ENCODE peak calls at places on chromosome 2, in six cellular contexts. One of them, this sample, is unnamed.

GRCh38 chr2:25788457-25788856 is 89.8 kb downstream of the ASXL2 start:
- DNase-seq in left lobe of liver: no peak
- DNase-seq in AG04450: no peak
- DNase-seq in right lobe of liver: no peak
- DNase-seq in left ventricle myocardium superior: no peak
- DNase-seq in ovary: no peak
- DNase-seq in this sample: no peak

GRCh38 chr2:227160164-227160563 is 3.8 kb downstream of the COL4A4 start:
- DNase-seq in AG04450: no peak
- DNase-seq in left lobe of liver: no peak
- DNase-seq in ovary: no peak
- DNase-seq in left ventricle myocardium superior: no peak
- DNase-seq in right lobe of liver: no peak
- DNase-seq in this sample: no peak

GRCh38 chr2:238552226-238552625 is 125.5 kb downstream of the ASB1 start:
- DNase-seq in ovary: no peak
- DNase-seq in right lobe of liver: no peak
- DNase-seq in left ventricle myocardium superior: no peak
- DNase-seq in AG04450: no peak
- DNase-seq in left lobe of liver: no peak
- DNase-seq in this sample: no peak

GRCh38 chr2:10242998-10243925 is 59.4 kb upstream of the HPCAL1 start:
- DNase-seq in left ventricle myocardium superior: peak; percentile 9
- DNase-seq in left lobe of liver: no peak
- DNase-seq in AG04450: no peak
- DNase-seq in ovary: no peak
- DNase-seq in right lobe of liver: peak; percentile 39
- DNase-seq in this sample: no peak

GRCh38 chr2:195559431-195559914 is 97.6 kb upstream of the SLC39A10 start:
- DNase-seq in right lobe of liver: no peak
- DNase-seq in left ventricle myocardium superior: no peak
- DNase-seq in ovary: no peak
- DNase-seq in left lobe of liver: no peak
- DNase-seq in AG04450: peak; percentile 99
- DNase-seq in this sample: no peak

GRCh38 chr2:156892449-156893335 is 364.8 kb upstream of the GALNT5 start:
- DNase-seq in left ventricle myocardium superior: no peak
- DNase-seq in AG04450: no peak
- DNase-seq in right lobe of liver: no peak
- DNase-seq in ovary: no peak
- DNase-seq in left lobe of liver: no peak
- DNase-seq in this sample: no peak

GRCh38 chr2:234674781-234675201 is 177.9 kb upstream of the ARL4C start:
- DNase-seq in left lobe of liver: no peak
- DNase-seq in ovary: no peak
- DNase-seq in AG04450: no peak
- DNase-seq in left ventricle myocardium superior: no peak
- DNase-seq in right lobe of liver: no peak
- DNase-seq in this sample: no peak

GRCh38 chr2:154350911-154351310 is 347.6 kb upstream of the KCNJ3 start:
- DNase-seq in left lobe of liver: no peak
- DNase-seq in right lobe of liver: no peak
- DNase-seq in left ventricle myocardium superior: no peak
- DNase-seq in ovary: no peak
- DNase-seq in AG04450: no peak
- DNase-seq in this sample: no peak

GRCh38 chr2:241049739-241050623 is 51.6 kb downstream of the SNED1 start:
- DNase-seq in right lobe of liver: no peak
- DNase-seq in ovary: peak; percentile 26
- DNase-seq in AG04450: no peak
- DNase-seq in left lobe of liver: no peak
- DNase-seq in left ventricle myocardium superior: no peak
- DNase-seq in this sample: no peak

GRCh38 chr2:223633656-223634055 is 31.5 kb upstream of the SCG2 start:
- DNase-seq in ovary: no peak
- DNase-seq in left lobe of liver: no peak
- DNase-seq in left ventricle myocardium superior: no peak
- DNase-seq in AG04450: no peak
- DNase-seq in right lobe of liver: no peak
- DNase-seq in this sample: no peak

GRCh38 chr2:191221666-191222065 is 23.5 kb upstream of the MYO1B start:
- DNase-seq in left ventricle myocardium superior: no peak
- DNase-seq in ovary: no peak
- DNase-seq in right lobe of liver: no peak
- DNase-seq in left lobe of liver: no peak
- DNase-seq in AG04450: no peak
- DNase-seq in this sample: no peak

GRCh38 chr2:45780541-45781463 is 129.3 kb downstream of the PRKCE start:
- DNase-seq in left lobe of liver: no peak
- DNase-seq in left ventricle myocardium superior: no peak
- DNase-seq in AG04450: no peak
- DNase-seq in right lobe of liver: no peak
- DNase-seq in ovary: no peak
- DNase-seq in this sample: no peak

GRCh38 chr2:226074391-226074790 is 674.9 kb downstream of the NYAP2 start:
- DNase-seq in right lobe of liver: no peak
- DNase-seq in left ventricle myocardium superior: no peak
- DNase-seq in ovary: no peak
- DNase-seq in left lobe of liver: no peak
- DNase-seq in AG04450: no peak
- DNase-seq in this sample: no peak

GRCh38 chr2:241895732-241896641 is 26.5 kb downstream of the RTP5 start:
- DNase-seq in left ventricle myocardium superior: peak; percentile 41
- DNase-seq in right lobe of liver: peak; percentile 88
- DNase-seq in AG04450: no peak
- DNase-seq in left lobe of liver: peak; percentile 86
- DNase-seq in ovary: peak; percentile 70
- DNase-seq in this sample: no peak

This sample was measured in HS-27A.